ENCODE peak calls at places on chromosomes 3 and 15, in nine cellular contexts. One of them, this sample, is unnamed.

GRCh38 chr15:64379216-64379960 is 1.9 kb downstream of the PCLAF start:
- DNase-seq in NAMALWA: no peak
- DNase-seq in thyroid gland: no peak
- DNase-seq in occipital lobe: no peak
- DNase-seq in amygdala: no peak
- DNase-seq in choroid plexus epithelial cell: no peak
- DNase-seq in amniotic stem cell: no peak
- DNase-seq in vagina: no peak
- DNase-seq in T-helper 2 cell: no peak
- DNase-seq in this sample: no peak

GRCh38 chr3:54703906-54704305 is 224.0 kb downstream of the LRTM1 start:
- DNase-seq in thyroid gland: no peak
- DNase-seq in NAMALWA: no peak
- DNase-seq in vagina: no peak
- DNase-seq in amniotic stem cell: no peak
- DNase-seq in T-helper 2 cell: no peak
- DNase-seq in occipital lobe: no peak
- DNase-seq in amygdala: no peak
- DNase-seq in choroid plexus epithelial cell: no peak
- DNase-seq in this sample: no peak

GRCh38 chr15:90598053-90598577 is 68.4 kb downstream of the CRTC3 start:
- DNase-seq in T-helper 2 cell: peak; percentile 52
- DNase-seq in choroid plexus epithelial cell: peak; percentile 29
- DNase-seq in occipital lobe: no peak
- DNase-seq in amygdala: peak; percentile 15
- DNase-seq in NAMALWA: no peak
- DNase-seq in amniotic stem cell: no peak
- DNase-seq in thyroid gland: peak; percentile 62
- DNase-seq in vagina: no peak
- DNase-seq in this sample: no peak

GRCh38 chr3:56322862-56323261 is 145.4 kb downstream of the ERC2 start:
- DNase-seq in choroid plexus epithelial cell: no peak
- DNase-seq in amygdala: no peak
- DNase-seq in NAMALWA: no peak
- DNase-seq in occipital lobe: no peak
- DNase-seq in vagina: no peak
- DNase-seq in T-helper 2 cell: no peak
- DNase-seq in thyroid gland: no peak
- DNase-seq in amniotic stem cell: no peak
- DNase-seq in this sample: no peak

GRCh38 chr15:92385096-92385495 is 8.6 kb upstream of the ST8SIA2 start:
- DNase-seq in NAMALWA: no peak
- DNase-seq in T-helper 2 cell: no peak
- DNase-seq in amygdala: no peak
- DNase-seq in thyroid gland: no peak
- DNase-seq in vagina: no peak
- DNase-seq in occipital lobe: no peak
- DNase-seq in choroid plexus epithelial cell: no peak
- DNase-seq in amniotic stem cell: no peak
- DNase-seq in this sample: no peak

GRCh38 chr3:46503194-46503924 is 5.6 kb downstream of the RTP3 start:
- DNase-seq in thyroid gland: no peak
- DNase-seq in occipital lobe: no peak
- DNase-seq in NAMALWA: no peak
- DNase-seq in amygdala: no peak
- DNase-seq in vagina: no peak
- DNase-seq in T-helper 2 cell: no peak
- DNase-seq in choroid plexus epithelial cell: no peak
- DNase-seq in amniotic stem cell: no peak
- DNase-seq in this sample: no peak

GRCh38 chr3:5330152-5330810 is 142.8 kb downstream of the EDEM1 start:
- DNase-seq in choroid plexus epithelial cell: peak; percentile 1
- DNase-seq in thyroid gland: no peak
- DNase-seq in T-helper 2 cell: no peak
- DNase-seq in vagina: no peak
- DNase-seq in amygdala: no peak
- DNase-seq in occipital lobe: no peak
- DNase-seq in amniotic stem cell: no peak
- DNase-seq in NAMALWA: no peak
- DNase-seq in this sample: peak; percentile 48

GRCh38 chr3:30944124-30944523 is 49.7 kb upstream of the GADL1 start:
- DNase-seq in T-helper 2 cell: no peak
- DNase-seq in choroid plexus epithelial cell: no peak
- DNase-seq in amygdala: no peak
- DNase-seq in amniotic stem cell: no peak
- DNase-seq in NAMALWA: no peak
- DNase-seq in vagina: no peak
- DNase-seq in thyroid gland: no peak
- DNase-seq in occipital lobe: no peak
- DNase-seq in this sample: no peak

GRCh38 chr3:169661567-169662214 is 1.8 kb downstream of the MECOM start:
- DNase-seq in occipital lobe: no peak
- DNase-seq in thyroid gland: no peak
- DNase-seq in T-helper 2 cell: peak; percentile 26
- DNase-seq in choroid plexus epithelial cell: peak; percentile 22
- DNase-seq in NAMALWA: no peak
- DNase-seq in vagina: no peak
- DNase-seq in amniotic stem cell: peak; percentile 26
- DNase-seq in amygdala: no peak
- DNase-seq in this sample: peak; percentile 36

GRCh38 chr3:50978991-50979667 is 304.4 kb downstream of the DOCK3 start:
- DNase-seq in NAMALWA: no peak
- DNase-seq in occipital lobe: no peak
- DNase-seq in vagina: no peak
- DNase-seq in thyroid gland: no peak
- DNase-seq in amniotic stem cell: no peak
- DNase-seq in T-helper 2 cell: no peak
- DNase-seq in amygdala: no peak
- DNase-seq in choroid plexus epithelial cell: no peak
- DNase-seq in this sample: no peak

GRCh38 chr3:141795719-141796435 is 32.7 kb downstream of the GRK7 start:
- DNase-seq in vagina: no peak
- DNase-seq in choroid plexus epithelial cell: no peak
- DNase-seq in occipital lobe: no peak
- DNase-seq in T-helper 2 cell: peak; percentile 93
- DNase-seq in thyroid gland: peak; percentile 95
- DNase-seq in amniotic stem cell: no peak
- DNase-seq in NAMALWA: peak; percentile 82
- DNase-seq in amygdala: no peak
- DNase-seq in this sample: no peak